ENCODE peak calls at places on chromosome 5, in eight cellular contexts. D is hypothalamus, N is choroid plexus epithelial cell, Y is brain microvascular endothelial cell, R is neural crest cell, P is AG04450, B is A673, W is frontal cortex. S is an unnamed sample.

GRCh38 chr5:160269017-160269416 is 39.7 kb downstream of the FABP6 start:
- DNase-seq in D (peak), N (peak), Y (peak), R (no peak), P (peak), B (peak), W (peak), S (peak)

GRCh38 chr5:39780341-39780740 is 355.6 kb upstream of the DAB2 start:
- DNase-seq in D (no peak), N (peak), Y (peak), R (no peak), P (no peak), B (no peak), W (no peak), S (no peak)

GRCh38 chr5:133257977-133258376 is 206.2 kb downstream of the HSPA4 start:
- DNase-seq in D (no peak), N (no peak), Y (no peak), R (no peak), P (no peak), B (no peak), W (no peak), S (no peak)

GRCh38 chr5:757931-758697 is 26.4 kb downstream of the ZDHHC11B start:
- DNase-seq in D (peak), N (no peak), Y (no peak), R (peak), P (no peak), B (no peak), W (peak), S (peak)

GRCh38 chr5:104400941-104401340 is 838.4 kb upstream of the NUDT12 start:
- DNase-seq in D (no peak), N (no peak), Y (no peak), R (no peak), P (no peak), B (no peak), W (no peak), S (no peak)

GRCh38 chr5:65334077-65334476 is 147.6 kb downstream of the ADAMTS6 start:
- DNase-seq in D (no peak), N (no peak), Y (no peak), R (no peak), P (no peak), B (peak), W (no peak), S (no peak)

GRCh38 chr5:93402451-93402850 is 178.6 kb downstream of the NR2F1-AS1 start:
- DNase-seq in D (no peak), N (no peak), Y (no peak), R (no peak), P (no peak), B (no peak), W (no peak), S (no peak)

GRCh38 chr5:164207646-164208045 is 702.2 kb downstream of the MAT2B start:
- DNase-seq in D (no peak), N (peak), Y (no peak), R (no peak), P (no peak), B (no peak), W (no peak), S (no peak)

GRCh38 chr5:92836861-92837755 is 743.9 kb downstream of the NR2F1-AS1 start:
- DNase-seq in D (no peak), N (peak), Y (no peak), R (no peak), P (peak), B (no peak), W (no peak), S (no peak)

GRCh38 chr5:157867736-157868135 is 8.8 kb upstream of the CLINT1 start:
- DNase-seq in D (no peak), N (no peak), Y (no peak), R (no peak), P (no peak), B (no peak), W (no peak), S (no peak)

GRCh38 chr5:50663636-50664035 is 2.8 kb upstream of the PARP8 start:
- DNase-seq in D (no peak), N (no peak), Y (no peak), R (no peak), P (no peak), B (no peak), W (no peak), S (peak)

GRCh38 chr5:55540024-55540423 is 5.3 kb upstream of the PLPP1 start:
- DNase-seq in D (no peak), N (peak), Y (no peak), R (no peak), P (no peak), B (no peak), W (no peak), S (no peak)

GRCh38 chr5:176870110-176870591 is 29.0 kb downstream of the HK3 start:
- DNase-seq in D (no peak), N (peak), Y (peak), R (peak), P (peak), B (peak), W (peak), S (peak)

GRCh38 chr5:81971086-81971693 is 633 bp upstream of the ATG10 start:
- DNase-seq in D (no peak), N (peak), Y (no peak), R (no peak), P (no peak), B (peak), W (no peak), S (no peak)

GRCh38 chr5:125162714-125163113 is 416.3 kb upstream of the ZNF608 start:
- DNase-seq in D (no peak), N (no peak), Y (no peak), R (no peak), P (no peak), B (no peak), W (no peak), S (no peak)

GRCh38 chr5:78242001-78242400 is 52.5 kb downstream of the AP3B1 start:
- DNase-seq in D (no peak), N (no peak), Y (no peak), R (no peak), P (no peak), B (no peak), W (no peak), S (no peak)

GRCh38 chr5:115571441-115571878 is 26.9 kb upstream of the FEM1C start:
- DNase-seq in D (peak), N (no peak), Y (no peak), R (no peak), P (no peak), B (no peak), W (peak), S (no peak)